ENCODE peak calls at places on chromosome 2, in seven cellular contexts. G is HT-29, O is DMS153, H is tibial nerve, U is small intestine, N is LoVo, M is NCI-H524 treated with DMSO at 0.1 percent for 48 hours. Q is an unnamed sample.

GRCh38 chr2:157509755-157510154 is 65.9 kb upstream of the CYTIP start:
- DNase-seq in H (no peak), M (no peak), U (no peak), O (no peak), N (no peak), G (peak; percentile 14), Q (no peak)

GRCh38 chr2:75140288-75140687 is 59.0 kb downstream of the TACR1 start:
- DNase-seq in M (no peak), H (no peak), N (no peak), O (peak; percentile 42), U (no peak), G (no peak), Q (no peak)

GRCh38 chr2:110101280-110101844 is 14.3 kb downstream of the MALL start:
- DNase-seq in U (peak; percentile 97), G (peak; percentile 98), H (peak; percentile 89), O (peak; percentile 97), M (no peak), N (peak; percentile 94), Q (peak; percentile 86)

GRCh38 chr2:223944704-223945531 is at the start of gene WDFY1:
- DNase-seq in M (peak; percentile 18), G (peak; percentile 89), U (peak; percentile 81), N (peak; percentile 88), H (peak; percentile 68), O (peak; percentile 44), Q (peak; percentile 47)

GRCh38 chr2:227870710-227871374 is 589 bp upstream of the DAW1 start:
- DNase-seq in M (no peak), N (no peak), O (no peak), H (no peak), U (peak; percentile 27), G (no peak), Q (no peak)

GRCh38 chr2:206212673-206213513 is 53.2 kb downstream of the EEF1B2 start:
- DNase-seq in O (no peak), H (no peak), N (peak; percentile 28), U (no peak), G (no peak), M (no peak), Q (no peak)

GRCh38 chr2:145760781-145761649 is 1241.1 kb upstream of the ZEB2 start:
- DNase-seq in G (no peak), H (no peak), U (no peak), N (no peak), O (no peak), M (no peak), Q (no peak)

GRCh38 chr2:119645173-119645846 is 33.7 kb upstream of the TMEM177 start:
- DNase-seq in H (no peak), M (no peak), U (no peak), N (peak; percentile 8), G (no peak), O (no peak), Q (no peak)

GRCh38 chr2:96751800-96752199 is 8.9 kb upstream of the CNNM4 start:
- DNase-seq in H (no peak), G (no peak), M (no peak), O (no peak), N (no peak), U (no peak), Q (no peak)

GRCh38 chr2:58449286-58450010 is 208.3 kb upstream of the FANCL start:
- DNase-seq in M (peak; percentile 47), G (no peak), O (no peak), U (no peak), H (no peak), N (no peak), Q (no peak)

GRCh38 chr2:18790465-18791171 is 201.2 kb upstream of the NT5C1B start:
- DNase-seq in U (no peak), M (no peak), H (no peak), N (no peak), G (no peak), O (no peak), Q (no peak)

GRCh38 chr2:201116959-201117734 is 1.2 kb downstream of the CFLAR start:
- DNase-seq in U (peak; percentile 83), H (peak; percentile 86), M (no peak), O (peak; percentile 38), N (peak; percentile 56), G (peak; percentile 84), Q (no peak)

GRCh38 chr2:235263205-235264120 is 230.4 kb upstream of the AGAP1 start:
- DNase-seq in N (peak; percentile 87), U (peak; percentile 54), G (peak; percentile 82), H (peak; percentile 90), M (no peak), O (peak; percentile 31), Q (peak; percentile 46)

GRCh38 chr2:226077031-226077430 is 677.5 kb downstream of the NYAP2 start:
- DNase-seq in U (no peak), H (no peak), O (no peak), N (no peak), M (no peak), G (no peak), Q (no peak)

GRCh38 chr2:113079123-113079522 is 11.4 kb downstream of the IL1F10 start:
- DNase-seq in M (no peak), O (no peak), G (peak; percentile 87), H (no peak), U (no peak), N (no peak), Q (no peak)

GRCh38 chr2:54575379-54575888 is 119.3 kb downstream of the SPTBN1 start:
- DNase-seq in N (no peak), O (no peak), H (no peak), G (no peak), U (no peak), M (no peak), Q (no peak)

GRCh38 chr2:230552181-230552580 is 136.2 kb downstream of the SP100 start:
- DNase-seq in H (no peak), M (no peak), N (no peak), O (no peak), G (no peak), U (no peak), Q (no peak)

GRCh38 chr2:241179894-241180293 is 8.6 kb upstream of the ANO7 start:
- DNase-seq in H (no peak), M (no peak), O (no peak), G (no peak), N (no peak), U (no peak), Q (no peak)

GRCh38 chr2:42085706-42086487 is 38.1 kb downstream of the PKDCC start:
- DNase-seq in O (no peak), N (no peak), U (no peak), M (no peak), G (no peak), H (no peak), Q (no peak)

GRCh38 chr2:149743842-149744468 is 156.4 kb upstream of the MMADHC start:
- DNase-seq in U (no peak), O (no peak), H (no peak), M (peak; percentile 26), N (no peak), G (no peak), Q (no peak)

GRCh38 chr2:216385478-216385877 is 13.2 kb upstream of the MARCHF4 start:
- DNase-seq in H (no peak), G (no peak), O (no peak), N (no peak), M (no peak), U (no peak), Q (no peak)

GRCh38 chr2:33213648-33214047 is 262.8 kb upstream of the RASGRP3 start:
- DNase-seq in G (no peak), N (no peak), U (no peak), H (no peak), O (no peak), M (no peak), Q (no peak)

GRCh38 chr2:63765117-63765516 is 76.6 kb upstream of the UGP2 start:
- DNase-seq in U (no peak), O (no peak), G (no peak), M (no peak), N (no peak), H (no peak), Q (no peak)

GRCh38 chr2:65388626-65389390 is 43.6 kb downstream of the SPRED2 start:
- DNase-seq in O (no peak), N (no peak), M (no peak), H (no peak), G (no peak), U (no peak), Q (no peak)

GRCh38 chr2:191056218-191056617 is 42.2 kb upstream of the STAT1 start:
- DNase-seq in N (no peak), G (no peak), H (no peak), U (peak; percentile 49), O (no peak), M (no peak), Q (no peak)

GRCh38 chr2:203579131-203579643 is 44.1 kb upstream of the RAPH1 start:
- DNase-seq in U (peak; percentile 96), H (no peak), G (peak; percentile 95), M (no peak), N (peak; percentile 81), O (peak; percentile 92), Q (peak; percentile 27)

GRCh38 chr2:66561645-66562336 is 126.9 kb downstream of the MEIS1 start:
- DNase-seq in M (no peak), U (no peak), H (no peak), G (no peak), N (no peak), O (no peak), Q (no peak)

GRCh38 chr2:120949957-120950590 is 214.4 kb downstream of the GLI2 start:
- DNase-seq in H (no peak), U (no peak), O (no peak), N (no peak), G (no peak), M (no peak), Q (no peak)